ENCODE peak calls at places on chromosomes 11 and 22, in five cellular contexts. M is LoVo; C is HFF-Myc; F is stimulated activated CD4-positive, alpha-beta T cell treated with anti-CD3 and anti-CD28 coated beads, Interleukin-4, amount 100 ng/mL, for 48 hours; V is activated CD8-positive, alpha-beta T cell treated with anti-CD3 and anti-CD28 coated beads, Interleukin-2, amount 10 ng/mL, durations not matched to agents 7 days and 5 days. B is an unnamed sample.

GRCh38 chr11:119742263-119742861 is 13.4 kb upstream of the NECTIN1 start:
- DNase-seq in M (no peak), C (no peak), F (no peak), V (no peak), B (no peak)

GRCh38 chr11:10374386-10374785 is 69.5 kb downstream of the ADM start:
- DNase-seq in M (no peak), C (no peak), F (no peak), V (no peak), B (no peak)

GRCh38 chr11:406796-407650 is 7.8 kb downstream of the SIGIRR start:
- DNase-seq in M (peak), C (peak), F (peak), V (peak), B (peak)

GRCh38 chr22:19822301-19823117 is 32.2 kb downstream of the GNB1L start:
- DNase-seq in M (no peak), C (no peak), F (no peak), V (no peak), B (no peak)

GRCh38 chr22:44574057-44574456 is 76.0 kb upstream of the RTL6 start:
- DNase-seq in M (peak), C (no peak), F (no peak), V (no peak), B (no peak)

GRCh38 chr11:106959800-106960199 is 58.5 kb downstream of the GUCY1A2 start:
- DNase-seq in M (no peak), C (no peak), F (no peak), V (no peak), B (no peak)

GRCh38 chr11:110147965-110148709 is 54.9 kb downstream of the ZC3H12C start:
- DNase-seq in M (no peak), C (no peak), F (no peak), V (no peak), B (no peak)

GRCh38 chr11:12457030-12457600 is 79.7 kb downstream of the PARVA start:
- DNase-seq in M (no peak), C (no peak), F (no peak), V (no peak), B (no peak)

GRCh38 chr11:67071420-67072284 is 15.0 kb downstream of the RHOD start:
- DNase-seq in M (peak), C (no peak), F (peak), V (peak), B (peak)

GRCh38 chr22:17706451-17706900 is 67.8 kb downstream of the BID start:
- DNase-seq in M (peak), C (peak), F (peak), V (peak), B (no peak)

GRCh38 chr11:75174781-75175370 is 24.0 kb downstream of the SLCO2B1 start:
- DNase-seq in M (no peak), C (no peak), F (no peak), V (peak), B (no peak)

GRCh38 chr11:131710511-131710910 is 340.1 kb downstream of the NTM start:
- DNase-seq in M (no peak), C (no peak), F (no peak), V (no peak), B (no peak)

GRCh38 chr22:43177479-43177878 is 9.5 kb downstream of the TTLL12 start:
- DNase-seq in M (no peak), C (no peak), F (no peak), V (no peak), B (no peak)

B was measured in T-cell.